ENCODE peak calls at places on chromosomes 13 and 19, in six cellular contexts. One of them, this sample, is unnamed.

GRCh38 chr13:112990783-112991182 is 21.8 kb downstream of the MCF2L start:
- DNase-seq in HepG2: no peak
- DNase-seq in K562: no peak
- DNase-seq in H1: no peak
- DNase-seq in HCT116: no peak
- DNase-seq in GM12878: no peak
- DNase-seq in this sample: no peak

GRCh38 chr19:46862974-46863632 is 2.3 kb downstream of the ARHGAP35 start:
- DNase-seq in K562: no peak
- DNase-seq in HCT116: no peak
- DNase-seq in GM12878: no peak
- DNase-seq in H1: no peak
- DNase-seq in HepG2: no peak
- DNase-seq in this sample: no peak

GRCh38 chr19:43316591-43317319 is 36.7 kb upstream of the CD177 start:
- DNase-seq in HepG2: peak
- DNase-seq in GM12878: no peak
- DNase-seq in HCT116: peak
- DNase-seq in K562: peak
- DNase-seq in H1: peak
- DNase-seq in this sample: no peak

GRCh38 chr19:48342841-48343540 is 17.6 kb downstream of the EMP3 start:
- DNase-seq in K562: peak
- DNase-seq in H1: no peak
- DNase-seq in GM12878: no peak
- DNase-seq in HCT116: no peak
- DNase-seq in HepG2: no peak
- DNase-seq in this sample: no peak

GRCh38 chr19:6071103-6071485 is 39.2 kb downstream of the RFX2 start:
- DNase-seq in H1: no peak
- DNase-seq in GM12878: no peak
- DNase-seq in HepG2: no peak
- DNase-seq in HCT116: no peak
- DNase-seq in K562: no peak
- DNase-seq in this sample: no peak

GRCh38 chr19:38655148-38655824 is 7.8 kb downstream of the ACTN4 start:
- DNase-seq in HCT116: no peak
- DNase-seq in GM12878: no peak
- DNase-seq in HepG2: no peak
- DNase-seq in H1: no peak
- DNase-seq in K562: no peak
- DNase-seq in this sample: no peak

GRCh38 chr13:107960301-107960700 is 255.0 kb downstream of the LIG4 start:
- DNase-seq in H1: no peak
- DNase-seq in HepG2: no peak
- DNase-seq in K562: no peak
- DNase-seq in GM12878: no peak
- DNase-seq in HCT116: no peak
- DNase-seq in this sample: no peak

GRCh38 chr13:75226755-75227435 is 255.1 kb downstream of the TBC1D4 start:
- DNase-seq in GM12878: no peak
- DNase-seq in HepG2: no peak
- DNase-seq in K562: no peak
- DNase-seq in HCT116: no peak
- DNase-seq in H1: no peak
- DNase-seq in this sample: no peak

GRCh38 chr13:107305178-107305577 is 737.2 kb upstream of the ARGLU1 start:
- DNase-seq in HepG2: no peak
- DNase-seq in K562: no peak
- DNase-seq in HCT116: no peak
- DNase-seq in GM12878: no peak
- DNase-seq in H1: no peak
- DNase-seq in this sample: no peak

GRCh38 chr19:58181902-58182576 is 822 bp upstream of the ZNF274 start:
- DNase-seq in H1: peak
- DNase-seq in GM12878: no peak
- DNase-seq in HepG2: peak
- DNase-seq in HCT116: no peak
- DNase-seq in K562: peak
- DNase-seq in this sample: no peak

GRCh38 chr19:33094504-33095067 is 13.6 kb downstream of the GPATCH1 start:
- DNase-seq in HepG2: no peak
- DNase-seq in GM12878: no peak
- DNase-seq in H1: no peak
- DNase-seq in HCT116: no peak
- DNase-seq in K562: no peak
- DNase-seq in this sample: no peak

GRCh38 chr19:31348416-31349159 is 648 bp downstream of the TSHZ3 start:
- DNase-seq in K562: no peak
- DNase-seq in HCT116: no peak
- DNase-seq in H1: peak
- DNase-seq in GM12878: no peak
- DNase-seq in HepG2: no peak
- DNase-seq in this sample: no peak

GRCh38 chr13:98202026-98202425 is 25.0 kb upstream of the RNF113B start:
- DNase-seq in H1: no peak
- DNase-seq in HepG2: peak
- DNase-seq in GM12878: peak
- DNase-seq in K562: no peak
- DNase-seq in HCT116: no peak
- DNase-seq in this sample: no peak

GRCh38 chr19:4866595-4867424 is 657 bp downstream of the PLIN3 start:
- DNase-seq in H1: peak
- DNase-seq in HCT116: no peak
- DNase-seq in HepG2: peak
- DNase-seq in GM12878: no peak
- DNase-seq in K562: peak
- DNase-seq in this sample: peak

GRCh38 chr13:60009300-60010248 is 154.2 kb downstream of the DIAPH3 start:
- DNase-seq in K562: no peak
- DNase-seq in GM12878: no peak
- DNase-seq in H1: no peak
- DNase-seq in HepG2: no peak
- DNase-seq in HCT116: no peak
- DNase-seq in this sample: no peak

GRCh38 chr13:29684441-29684840 is 89.0 kb upstream of the SLC7A1 start:
- DNase-seq in HepG2: no peak
- DNase-seq in H1: no peak
- DNase-seq in GM12878: no peak
- DNase-seq in HCT116: no peak
- DNase-seq in K562: no peak
- DNase-seq in this sample: no peak

GRCh38 chr19:50261446-50261970 is 58.1 kb downstream of the MYH14 start:
- DNase-seq in HepG2: no peak
- DNase-seq in GM12878: no peak
- DNase-seq in HCT116: no peak
- DNase-seq in K562: no peak
- DNase-seq in H1: no peak
- DNase-seq in this sample: no peak

GRCh38 chr19:29643361-29643935 is 21.8 kb upstream of the PLEKHF1 start:
- DNase-seq in H1: no peak
- DNase-seq in K562: no peak
- DNase-seq in GM12878: no peak
- DNase-seq in HCT116: no peak
- DNase-seq in HepG2: no peak
- DNase-seq in this sample: no peak

DNA sequence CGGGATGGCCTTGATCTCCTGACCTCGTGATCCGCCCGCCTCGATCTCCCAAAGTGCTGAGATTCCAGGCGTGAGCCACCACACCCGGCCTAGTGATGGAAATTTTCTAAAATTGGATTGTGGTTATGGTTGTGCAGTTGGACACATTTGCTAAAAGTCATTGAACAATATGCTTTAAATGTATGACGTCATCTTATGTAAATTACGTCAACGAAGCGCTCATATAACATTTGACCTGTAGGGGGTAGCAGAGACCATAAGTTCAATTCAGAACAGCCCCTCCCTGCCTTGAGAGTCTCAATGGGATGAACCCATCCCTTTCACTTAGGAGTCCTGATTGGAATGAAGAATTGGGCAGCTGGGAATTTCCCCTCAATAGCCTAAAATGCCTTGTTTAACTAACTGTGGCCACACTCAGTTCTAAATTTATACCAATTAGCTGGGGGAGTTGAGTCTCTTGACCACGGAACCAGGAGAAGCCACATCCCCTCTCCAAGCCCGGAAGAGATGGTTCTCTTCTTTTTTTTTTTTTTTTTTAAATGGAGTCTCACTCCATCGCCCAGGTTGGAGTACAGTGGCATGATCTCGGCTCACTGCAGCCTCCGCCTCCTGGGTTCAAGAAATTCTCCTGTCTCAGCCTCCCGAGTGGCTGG is 15.2 kb upstream of the TLE6 start:
- DNase-seq in GM12878: peak
- DNase-seq in HCT116: peak
- DNase-seq in H1: peak
- DNase-seq in HepG2: peak
- DNase-seq in K562: peak
- DNase-seq in this sample: no peak
- TF ChIP-seq ZNF274 in GM12878: no peak
- TF ChIP-seq ZNF274 in HCT116: no peak
- TF ChIP-seq ZNF274 in H1: no peak
- TF ChIP-seq ZNF274 in HepG2: no peak
- TF ChIP-seq ZNF274 in K562: no peak
- TF ChIP-seq ZNF274 in this sample: no peak

GRCh38 chr19:1773173-1773572 is 19.9 kb downstream of the ONECUT3 start:
- DNase-seq in K562: no peak
- DNase-seq in HepG2: no peak
- DNase-seq in HCT116: peak
- DNase-seq in H1: no peak
- DNase-seq in GM12878: no peak
- DNase-seq in this sample: no peak
- TF ChIP-seq ZNF274 in K562: no peak
- TF ChIP-seq ZNF274 in HepG2: no peak
- TF ChIP-seq ZNF274 in HCT116: no peak
- TF ChIP-seq ZNF274 in H1: no peak
- TF ChIP-seq ZNF274 in GM12878: no peak
- TF ChIP-seq ZNF274 in this sample: no peak

DNA sequence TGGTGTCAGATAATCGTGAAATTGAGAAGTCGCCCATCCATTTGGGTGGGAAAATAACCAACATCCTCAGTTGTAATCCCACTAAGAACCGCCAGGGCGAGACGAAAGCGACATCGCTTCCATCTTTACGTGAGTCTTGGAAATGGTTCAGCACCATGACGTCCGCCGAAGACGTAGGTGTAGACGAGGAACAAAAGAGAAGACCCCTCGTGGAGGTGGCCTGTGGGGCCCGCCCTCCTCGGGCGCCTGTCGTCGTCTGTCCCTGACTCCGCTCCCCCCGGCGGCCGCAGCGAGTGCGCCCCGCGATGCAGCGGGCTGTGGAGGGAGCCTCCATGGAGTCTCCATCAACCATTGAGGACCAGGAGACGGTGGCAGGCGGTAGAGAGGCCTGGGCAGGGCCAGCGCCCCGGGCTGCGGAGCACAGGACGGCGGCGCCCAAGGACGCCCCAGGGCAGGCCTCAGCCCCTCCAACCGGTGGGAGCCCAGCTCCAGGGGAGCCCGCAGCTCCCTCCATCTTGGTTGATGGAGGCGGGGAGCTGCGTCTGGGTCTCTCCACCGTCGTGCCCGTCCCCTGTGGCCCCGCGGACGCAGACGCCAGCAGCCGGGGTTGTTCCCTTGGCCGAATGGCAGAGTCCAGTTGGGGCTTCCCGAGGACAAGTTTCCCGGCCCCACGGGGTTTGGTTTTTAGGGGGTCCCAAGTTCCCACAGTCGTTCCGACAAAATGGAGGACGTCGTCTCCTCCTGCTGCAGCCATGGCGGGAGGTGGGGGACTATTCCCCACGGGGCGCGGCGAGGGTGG is 1.0 kb upstream of the ZMYM2 start:
- DNase-seq in K562: no peak
- DNase-seq in HCT116: no peak
- DNase-seq in H1: peak
- DNase-seq in HepG2: no peak
- DNase-seq in GM12878: peak
- DNase-seq in this sample: peak
- TF ChIP-seq ZNF274 in K562: no peak
- TF ChIP-seq ZNF274 in HCT116: no peak
- TF ChIP-seq ZNF274 in H1: no peak
- TF ChIP-seq ZNF274 in HepG2: no peak
- TF ChIP-seq ZNF274 in GM12878: no peak
- TF ChIP-seq ZNF274 in this sample: no peak

DNA sequence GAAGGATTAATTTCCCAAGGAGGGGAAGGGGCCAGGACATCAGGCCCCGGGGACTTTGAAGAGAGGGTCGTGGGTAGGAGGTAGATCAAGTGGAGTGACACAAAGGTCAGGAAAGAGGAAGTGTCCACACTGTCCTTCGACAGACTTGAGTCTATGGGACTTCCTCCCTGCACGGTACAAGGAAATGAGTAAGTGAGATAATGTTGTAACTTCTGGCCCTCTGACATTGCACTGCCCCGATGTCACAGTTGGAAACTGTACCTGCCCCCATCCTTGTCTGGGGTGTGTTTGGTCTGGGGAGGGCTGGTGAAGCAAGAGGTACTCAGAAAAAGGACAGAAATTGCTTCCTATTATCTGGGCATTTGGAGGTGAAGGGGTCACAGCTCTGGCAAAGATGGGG is 22.2 kb upstream of the ALOX5AP start:
- DNase-seq in H1: no peak
- DNase-seq in HCT116: no peak
- DNase-seq in GM12878: no peak
- DNase-seq in K562: no peak
- DNase-seq in HepG2: no peak
- DNase-seq in this sample: no peak
- TF ChIP-seq ZNF274 in H1: no peak
- TF ChIP-seq ZNF274 in HCT116: no peak
- TF ChIP-seq ZNF274 in GM12878: no peak
- TF ChIP-seq ZNF274 in K562: no peak
- TF ChIP-seq ZNF274 in HepG2: no peak
- TF ChIP-seq ZNF274 in this sample: no peak

DNA sequence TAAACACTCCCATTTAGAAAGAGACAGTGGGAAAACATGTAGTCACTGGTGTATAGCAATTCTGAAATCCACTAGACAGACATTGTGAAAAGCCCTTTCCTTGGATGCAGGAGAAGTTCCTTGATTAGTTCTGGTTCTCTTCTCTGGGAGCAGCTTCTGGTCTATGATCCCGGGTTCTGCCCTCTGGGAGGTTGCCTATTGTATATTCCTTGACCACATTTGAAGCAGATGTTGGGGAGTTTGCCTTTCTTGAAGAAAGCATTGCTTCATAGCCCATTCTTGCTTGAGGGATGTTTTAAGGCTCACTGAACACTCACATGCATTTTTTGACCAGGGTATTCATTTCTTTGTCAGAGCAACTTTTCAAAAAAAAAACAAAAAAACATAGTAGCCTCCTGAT is 211.9 kb downstream of the NDFIP2 start:
- DNase-seq in H1: no peak
- DNase-seq in K562: no peak
- DNase-seq in GM12878: no peak
- DNase-seq in HCT116: no peak
- DNase-seq in HepG2: no peak
- DNase-seq in this sample: no peak
- TF ChIP-seq ZNF274 in H1: no peak
- TF ChIP-seq ZNF274 in K562: no peak
- TF ChIP-seq ZNF274 in GM12878: no peak
- TF ChIP-seq ZNF274 in HCT116: no peak
- TF ChIP-seq ZNF274 in HepG2: no peak
- TF ChIP-seq ZNF274 in this sample: no peak

This sample was measured in NT2/D1.